ENCODE peak calls at places on chromosomes 4 and X, in five cellular contexts. F is neural progenitor cell, C is H1, D is hepatocyte, J is GM23248. S is an unnamed sample.

GRCh38 chr4:76156635-76157034 is 8.4 kb upstream of the NUP54 start:
- DNase-seq in F (no peak), C (no peak), D (no peak), J (peak), S (no peak)

GRCh38 chr4:22179124-22179874 is 230.7 kb upstream of the KCNIP4 start:
- DNase-seq in F (no peak), J (peak), C (no peak), D (no peak), S (no peak)

GRCh38 chr4:19748470-19748869 is 503.2 kb upstream of the SLIT2 start:
- DNase-seq in C (no peak), D (no peak), J (peak), F (no peak), S (no peak)

GRCh38 chr4:23106516-23106915 is 413.8 kb downstream of the GBA3 start:
- DNase-seq in F (no peak), J (no peak), C (no peak), D (no peak), S (no peak)

GRCh38 chr4:92551616-92552015 is 247.8 kb downstream of the GRID2 start:
- DNase-seq in F (no peak), J (no peak), D (no peak), C (no peak), S (no peak)

GRCh38 chrX:48477960-48478755 is 2.2 kb downstream of the FTSJ1 start:
- DNase-seq in F (no peak), D (no peak), C (no peak), J (no peak), S (no peak)

GRCh38 chr4:25376754-25377571 is at the start of gene ANAPC4:
- DNase-seq in J (peak), C (peak), F (peak), D (peak), S (peak)

GRCh38 chr4:55008166-55009056 is 117.0 kb downstream of the KDR start:
- DNase-seq in F (peak), C (peak), D (no peak), J (peak), S (peak)

GRCh38 chr4:56799291-56799823 is 22.1 kb downstream of the SPINK2 start:
- DNase-seq in F (peak), D (no peak), J (peak), C (no peak), S (no peak)

GRCh38 chr4:74039065-74039763 is 725 bp upstream of the CXCL3 start:
- DNase-seq in D (no peak), J (peak), F (no peak), C (no peak), S (peak)

GRCh38 chr4:148881860-148882643 is 439.8 kb upstream of the NR3C2 start:
- DNase-seq in D (no peak), J (no peak), F (peak), C (no peak), S (no peak)

GRCh38 chr4:11028334-11028733 is 343.8 kb upstream of the CLNK start:
- DNase-seq in F (no peak), C (no peak), J (no peak), D (no peak), S (no peak)

GRCh38 chrX:95764972-95765451 is 919.6 kb upstream of the DIAPH2 start:
- DNase-seq in J (peak), C (peak), F (peak), D (peak), S (peak)

GRCh38 chr4:63296773-63297172 is 1112.5 kb downstream of the TECRL start:
- DNase-seq in C (no peak), D (peak), J (no peak), F (peak), S (no peak)

GRCh38 chr4:169823685-169824084 is 65.9 kb upstream of the HPF1 start:
- DNase-seq in C (peak), D (peak), J (peak), F (peak), S (no peak)

GRCh38 chr4:95728145-95728544 is 111.7 kb upstream of the PDHA2 start:
- DNase-seq in F (no peak), J (no peak), C (no peak), D (no peak), S (no peak)
- H2AFZ ChIP-seq in F (no peak), J (no peak), C (no peak), D (no peak), S (no peak)

DNA sequence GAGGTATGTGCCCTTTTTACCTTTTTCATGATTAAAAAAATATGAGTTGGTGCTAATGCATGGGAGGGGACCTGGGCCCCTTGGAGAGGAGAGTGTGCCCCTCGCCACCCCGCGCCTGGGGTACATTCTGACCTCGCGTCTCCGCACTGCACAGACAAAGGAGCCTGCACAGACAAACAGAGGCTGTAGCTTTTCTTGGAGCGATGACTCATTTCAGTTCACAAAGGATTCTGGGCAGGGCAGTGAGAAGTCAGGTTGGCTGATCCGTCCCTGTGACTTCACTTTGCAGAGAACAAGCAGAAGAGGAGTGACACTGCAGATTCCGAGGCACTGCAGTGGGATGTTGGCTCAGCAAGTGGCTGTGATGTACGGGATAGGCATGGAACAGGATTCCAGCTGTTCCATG is 82.9 kb downstream of the STOX2 start:
- DNase-seq in D (peak), J (peak), F (peak), C (no peak), S (peak)
- H2AFZ ChIP-seq in D (peak), J (peak), F (peak), C (peak), S (peak)

GRCh38 chrX:72052415-72053090 is 79.2 kb downstream of the RTL5 start:
- DNase-seq in F (no peak), J (peak), C (no peak), D (no peak), S (no peak)

GRCh38 chrX:72057331-72057730 is 74.4 kb downstream of the RTL5 start:
- DNase-seq in C (no peak), D (no peak), J (no peak), F (no peak), S (no peak)

GRCh38 chrX:72053508-72053907 is 78.2 kb downstream of the RTL5 start:
- DNase-seq in J (no peak), F (no peak), C (no peak), D (no peak), S (no peak)

GRCh38 chrX:72057844-72058243 is 73.9 kb downstream of the RTL5 start:
- DNase-seq in D (no peak), C (no peak), F (no peak), J (no peak), S (no peak)

GRCh38 chrX:72054776-72055495 is 76.8 kb downstream of the RTL5 start:
- DNase-seq in C (no peak), J (no peak), D (no peak), F (peak), S (no peak)
- H2AFZ ChIP-seq in C (no peak), J (no peak), D (no peak), F (no peak), S (no peak)

DNA sequence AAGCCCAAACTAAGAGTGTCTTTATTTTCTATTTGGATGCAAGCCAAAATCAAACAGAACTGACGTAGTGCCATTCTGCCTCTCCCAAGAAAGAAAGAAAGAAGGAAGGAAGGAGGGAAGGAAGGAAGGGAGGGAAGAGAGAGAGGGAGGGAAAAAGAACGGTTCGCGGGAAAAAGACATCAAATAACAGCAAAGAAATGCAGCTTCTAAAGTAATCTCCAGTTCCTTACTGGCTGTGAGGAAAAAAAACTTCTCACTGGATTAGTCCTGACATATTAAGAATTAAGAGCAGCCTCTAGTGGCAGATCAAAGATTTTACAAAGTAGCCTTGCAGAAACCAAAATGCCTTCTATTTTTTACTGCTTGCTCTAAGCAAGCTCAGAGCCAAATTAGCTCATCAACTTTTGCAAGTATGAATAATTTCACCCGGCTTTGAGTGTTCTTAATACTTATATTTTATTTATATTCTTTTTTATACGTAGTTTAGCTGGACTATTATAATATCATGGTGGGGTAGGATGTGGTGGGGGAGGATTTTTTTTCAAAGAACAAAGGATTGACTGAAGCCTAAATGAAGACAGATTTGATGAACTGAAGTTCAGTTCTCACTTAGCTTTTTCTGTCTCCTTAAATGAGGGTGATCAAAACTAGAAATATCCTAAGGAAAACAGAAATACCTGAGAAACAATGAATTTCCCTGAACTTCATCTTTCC is 36.6 kb downstream of the PITX2 start:
- DNase-seq in J (peak), C (no peak), F (peak), D (peak), S (peak)
- H2AFZ ChIP-seq in J (peak), C (peak), F (peak), D (no peak), S (no peak)

GRCh38 chrX:148580016-148580415 is 79.6 kb downstream of the AFF2 start:
- DNase-seq in D (no peak), F (no peak), C (no peak), J (no peak), S (no peak)

GRCh38 chrX:148577711-148578110 is 77.3 kb downstream of the AFF2 start:
- DNase-seq in C (no peak), J (peak), F (no peak), D (no peak), S (no peak)

DNA sequence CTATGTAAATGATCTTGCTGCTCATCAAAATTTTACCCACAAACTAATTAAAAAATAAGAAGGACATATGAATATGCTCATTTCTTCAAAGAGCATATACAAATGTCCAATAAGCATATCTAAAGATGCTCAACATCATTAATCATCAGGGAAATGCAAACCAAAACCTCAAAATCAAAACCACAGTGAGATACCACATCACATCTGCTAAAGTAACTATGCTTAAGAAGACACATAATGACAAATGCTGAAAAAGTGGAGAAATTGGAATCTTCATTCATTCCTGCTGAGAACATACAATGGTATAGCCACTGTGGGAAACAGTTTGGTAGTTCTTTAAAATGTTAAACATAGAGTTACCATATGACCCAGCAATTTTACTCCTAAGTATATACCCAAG is 81.9 kb downstream of the AFF2 start:
- DNase-seq in J (no peak), D (no peak), F (no peak), C (no peak), S (no peak)
- H2AFZ ChIP-seq in J (no peak), D (no peak), F (no peak), C (no peak), S (no peak)

GRCh38 chr4:87910795-87911194 is 64.7 kb upstream of the SPP1 start:
- DNase-seq in C (no peak), D (no peak), J (no peak), F (peak), S (no peak)
- H2AFZ ChIP-seq in C (peak), D (peak), J (no peak), F (peak), S (no peak)